ENCODE peak calls at places on chromosomes 5 and 9, in five cellular contexts. One of them, this sample, is unnamed.

GRCh38 chr9:103798620-103799019 is 295.5 kb upstream of the SMC2 start:
- DNase-seq in ureter: no peak
- DNase-seq in stimulated activated CD4-positive, alpha-beta T cell treated with anti-CD3 and anti-CD28 coated beads, Interleukin-4, amount 100 ng/mL, for 1 hour: no peak
- DNase-seq in heart left ventricle: no peak
- DNase-seq in cardiac muscle cell: peak; percentile 50
- DNase-seq in this sample: no peak

GRCh38 chr9:89418112-89418872 is 79.6 kb downstream of the SEMA4D start:
- DNase-seq in ureter: no peak
- DNase-seq in heart left ventricle: no peak
- DNase-seq in cardiac muscle cell: no peak
- DNase-seq in stimulated activated CD4-positive, alpha-beta T cell treated with anti-CD3 and anti-CD28 coated beads, Interleukin-4, amount 100 ng/mL, for 1 hour: peak; percentile 54
- DNase-seq in this sample: no peak

GRCh38 chr5:67793418-67793817 is 422.1 kb upstream of the PIK3R1 start:
- DNase-seq in ureter: no peak
- DNase-seq in cardiac muscle cell: no peak
- DNase-seq in stimulated activated CD4-positive, alpha-beta T cell treated with anti-CD3 and anti-CD28 coated beads, Interleukin-4, amount 100 ng/mL, for 1 hour: no peak
- DNase-seq in heart left ventricle: no peak
- DNase-seq in this sample: no peak

GRCh38 chr5:157934600-157934999 is 75.7 kb upstream of the CLINT1 start:
- DNase-seq in stimulated activated CD4-positive, alpha-beta T cell treated with anti-CD3 and anti-CD28 coated beads, Interleukin-4, amount 100 ng/mL, for 1 hour: no peak
- DNase-seq in cardiac muscle cell: no peak
- DNase-seq in ureter: no peak
- DNase-seq in heart left ventricle: no peak
- DNase-seq in this sample: no peak

GRCh38 chr5:171953860-171954701 is 52.4 kb downstream of the FBXW11 start:
- DNase-seq in ureter: no peak
- DNase-seq in stimulated activated CD4-positive, alpha-beta T cell treated with anti-CD3 and anti-CD28 coated beads, Interleukin-4, amount 100 ng/mL, for 1 hour: no peak
- DNase-seq in heart left ventricle: no peak
- DNase-seq in cardiac muscle cell: peak; percentile 51
- DNase-seq in this sample: no peak

GRCh38 chr5:44697025-44697424 is 111.7 kb upstream of the MRPS30 start:
- DNase-seq in cardiac muscle cell: no peak
- DNase-seq in heart left ventricle: no peak
- DNase-seq in stimulated activated CD4-positive, alpha-beta T cell treated with anti-CD3 and anti-CD28 coated beads, Interleukin-4, amount 100 ng/mL, for 1 hour: no peak
- DNase-seq in ureter: no peak
- DNase-seq in this sample: no peak

GRCh38 chr5:15904894-15905805 is 274.4 kb downstream of the MARCHF11 start:
- DNase-seq in cardiac muscle cell: peak; percentile 69
- DNase-seq in heart left ventricle: no peak
- DNase-seq in ureter: no peak
- DNase-seq in stimulated activated CD4-positive, alpha-beta T cell treated with anti-CD3 and anti-CD28 coated beads, Interleukin-4, amount 100 ng/mL, for 1 hour: no peak
- DNase-seq in this sample: no peak

GRCh38 chr5:14768838-14769365 is 102.7 kb downstream of the ANKH start:
- DNase-seq in heart left ventricle: no peak
- DNase-seq in cardiac muscle cell: no peak
- DNase-seq in stimulated activated CD4-positive, alpha-beta T cell treated with anti-CD3 and anti-CD28 coated beads, Interleukin-4, amount 100 ng/mL, for 1 hour: no peak
- DNase-seq in ureter: no peak
- DNase-seq in this sample: no peak

GRCh38 chr5:53642006-53642405 is 81.6 kb downstream of the NDUFS4 start:
- DNase-seq in stimulated activated CD4-positive, alpha-beta T cell treated with anti-CD3 and anti-CD28 coated beads, Interleukin-4, amount 100 ng/mL, for 1 hour: no peak
- DNase-seq in cardiac muscle cell: peak; percentile 45
- DNase-seq in ureter: no peak
- DNase-seq in heart left ventricle: no peak
- DNase-seq in this sample: no peak

GRCh38 chr9:136626740-136627642 is 35.7 kb upstream of the EGFL7 start:
- DNase-seq in ureter: peak; percentile 51
- DNase-seq in stimulated activated CD4-positive, alpha-beta T cell treated with anti-CD3 and anti-CD28 coated beads, Interleukin-4, amount 100 ng/mL, for 1 hour: no peak
- DNase-seq in cardiac muscle cell: no peak
- DNase-seq in heart left ventricle: peak; percentile 6
- DNase-seq in this sample: no peak

GRCh38 chr5:154783774-154784460 is 28.7 kb downstream of the LARP1 start:
- DNase-seq in heart left ventricle: no peak
- DNase-seq in cardiac muscle cell: peak; percentile 56
- DNase-seq in stimulated activated CD4-positive, alpha-beta T cell treated with anti-CD3 and anti-CD28 coated beads, Interleukin-4, amount 100 ng/mL, for 1 hour: no peak
- DNase-seq in ureter: no peak
- DNase-seq in this sample: no peak